ENCODE peak calls at places on chromosome 2, in nine cellular contexts. D is NCI-H748 treated with DMSO at 0.1 percent for 48 hours; E is HT-29; L is activated T-helper 1 cell treated with anti-CD3 and anti-CD28 coated beads, Interleukin-12 subunit alpha, Interleukin-12 subunit beta, Interleukin-2, Interleukin-4 antibody, amounts not matched to agents 30 ng/mL and 10 ng/mL and 1 ng/mL, durations not matched to agents 14 hours and 24 hours and 36 hours; U is CD4-positive, alpha-beta T cell; F is astrocyte of the spinal cord; X is ACHN; W is non-pigmented ciliary epithelial cell; O is endothelial cell. K is an unnamed sample.

GRCh38 chr2:240511351-240512108 is 46.3 kb downstream of the ANKMY1 start:
- DNase-seq in D (no peak), E (no peak), L (no peak), U (no peak), F (no peak), X (no peak), W (no peak), O (no peak), K (no peak)

GRCh38 chr2:31271851-31272267 is 37.9 kb downstream of the EHD3 start:
- DNase-seq in D (no peak), E (no peak), L (no peak), U (no peak), F (no peak), X (peak), W (no peak), O (no peak), K (no peak)

GRCh38 chr2:223001831-223002230 is 50.2 kb upstream of the KCNE4 start:
- DNase-seq in D (peak), E (no peak), L (no peak), U (no peak), F (peak), X (no peak), W (no peak), O (no peak), K (no peak)

GRCh38 chr2:157264099-157264498 is 6.6 kb downstream of the GALNT5 start:
- DNase-seq in D (no peak), E (no peak), L (no peak), U (no peak), F (peak), X (no peak), W (no peak), O (no peak), K (no peak)

GRCh38 chr2:40773291-40773690 is 321.4 kb upstream of the SLC8A1 start:
- DNase-seq in D (no peak), E (no peak), L (no peak), U (no peak), F (no peak), X (no peak), W (no peak), O (no peak), K (no peak)

GRCh38 chr2:106117882-106118684 is 76.0 kb downstream of the UXS1 start:
- DNase-seq in D (no peak), E (peak), L (no peak), U (no peak), F (peak), X (no peak), W (no peak), O (no peak), K (no peak)

GRCh38 chr2:3105814-3106569 is 271.6 kb downstream of the EIPR1 start:
- DNase-seq in D (no peak), E (no peak), L (no peak), U (no peak), F (no peak), X (no peak), W (no peak), O (no peak), K (no peak)

GRCh38 chr2:74577448-74577847 is 22.9 kb downstream of the DOK1 start:
- DNase-seq in D (no peak), E (no peak), L (no peak), U (no peak), F (no peak), X (no peak), W (no peak), O (no peak), K (no peak)

GRCh38 chr2:240856151-240856980 is 12.3 kb upstream of the AGXT start:
- DNase-seq in D (no peak), E (peak), L (no peak), U (no peak), F (no peak), X (no peak), W (no peak), O (no peak), K (no peak)

GRCh38 chr2:206790311-206790935 is 25.0 kb downstream of the FASTKD2 start:
- DNase-seq in D (no peak), E (no peak), L (no peak), U (no peak), F (peak), X (no peak), W (peak), O (no peak), K (no peak)

GRCh38 chr2:25349397-25349796 is 7.7 kb upstream of the DNMT3A start:
- DNase-seq in D (no peak), E (no peak), L (no peak), U (no peak), F (peak), X (no peak), W (no peak), O (no peak), K (no peak)

GRCh38 chr2:226378733-226379132 is 420.9 kb downstream of the IRS1 start:
- DNase-seq in D (no peak), E (peak), L (no peak), U (no peak), F (peak), X (no peak), W (no peak), O (no peak), K (no peak)

GRCh38 chr2:45237850-45238542 is 228.7 kb upstream of the SIX2 start:
- DNase-seq in D (no peak), E (peak), L (no peak), U (no peak), F (peak), X (peak), W (peak), O (no peak), K (no peak)

GRCh38 chr2:48932667-48933066 is 177.1 kb upstream of the LHCGR start:
- DNase-seq in D (no peak), E (no peak), L (no peak), U (no peak), F (no peak), X (no peak), W (no peak), O (no peak), K (no peak)

GRCh38 chr2:127052771-127053691 is 53.9 kb downstream of the BIN1 start:
- DNase-seq in D (no peak), E (no peak), L (no peak), U (no peak), F (no peak), X (no peak), W (no peak), O (no peak), K (no peak)

K was measured in NCI-H1048.